ENCODE peak calls at places on chromosome 9, in nine cellular contexts. X, F, I, S, W, C, Z, Q and G are unnamed samples.

GRCh38 chr9:97527626-97528528 is 26.4 kb downstream of the TMOD1 start:
- DNase-seq in X (no peak), S (no peak), C (no peak), Q (no peak), W (no peak), F (peak), Z (peak), I (no peak), G (no peak)

GRCh38 chr9:95048225-95049087 is 269.1 kb downstream of the FANCC start:
- DNase-seq in S (peak), Z (peak), X (peak), I (peak), F (peak), C (no peak), Q (no peak), W (peak), G (peak)

GRCh38 chr9:121769939-121770338 is 118.5 kb downstream of the DAB2IP start:
- DNase-seq in C (no peak), W (peak), X (no peak), S (no peak), Z (no peak), I (peak), Q (no peak), F (no peak), G (no peak)

GRCh38 chr9:91159664-91160121 is 202.0 kb downstream of the AUH start:
- DNase-seq in I (peak), Q (no peak), W (peak), F (peak), X (no peak), S (no peak), C (no peak), Z (no peak), G (no peak)

GRCh38 chr9:124881138-124881743 is 19.3 kb downstream of the ARPC5L start:
- DNase-seq in W (no peak), I (no peak), F (no peak), S (no peak), Q (no peak), C (no peak), X (no peak), Z (no peak), G (no peak)

GRCh38 chr9:18442629-18443491 is 31.1 kb upstream of the ADAMTSL1 start:
- DNase-seq in Z (no peak), F (peak), S (peak), W (peak), I (peak), Q (peak), X (no peak), C (peak), G (peak)

GRCh38 chr9:385818-386398 is 171.2 kb downstream of the DOCK8 start:
- DNase-seq in X (peak), F (peak), W (no peak), I (no peak), C (peak), Q (peak), S (peak), Z (no peak), G (peak)

GRCh38 chr9:107222020-107222522 is 61.0 kb upstream of the RAD23B start:
- DNase-seq in I (no peak), Z (no peak), X (no peak), F (no peak), S (no peak), W (no peak), C (no peak), Q (peak), G (no peak)

GRCh38 chr9:128081052-128081451 is 13.0 kb downstream of the SLC25A25 start:
- DNase-seq in C (no peak), Q (peak), X (no peak), S (no peak), W (no peak), Z (no peak), I (no peak), F (no peak), G (no peak)

GRCh38 chr9:23554691-23555090 is 271.3 kb downstream of the ELAVL2 start:
- DNase-seq in X (no peak), S (no peak), W (no peak), C (no peak), Q (no peak), F (no peak), Z (no peak), I (no peak), G (no peak)

GRCh38 chr9:96680812-96681499 is 25.8 kb upstream of the PRXL2C start:
- DNase-seq in Q (no peak), I (no peak), C (no peak), S (no peak), W (no peak), F (no peak), Z (no peak), X (no peak), G (no peak)

DNA sequence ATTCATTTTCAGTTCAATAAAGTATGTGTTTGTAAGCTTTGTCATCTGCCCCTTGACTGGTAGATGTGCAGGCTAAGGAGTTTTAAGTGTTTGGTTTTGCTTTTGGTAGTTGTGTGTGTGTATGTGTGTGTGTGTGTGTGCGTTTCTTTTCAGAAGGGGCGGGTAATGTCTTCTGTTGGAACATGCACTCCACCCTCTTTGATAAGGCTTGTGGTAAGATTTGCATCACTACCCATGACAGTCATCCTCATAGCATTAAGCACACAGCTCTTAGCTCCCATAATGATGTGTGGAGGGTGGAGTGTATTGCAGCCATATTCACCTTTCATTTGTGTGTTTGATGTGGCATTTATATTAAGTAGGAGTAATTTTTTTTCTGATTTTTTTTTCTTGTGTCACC is 92.0 kb upstream of the FSD1L start:
- DNase-seq in C (no peak), S (no peak), F (no peak), Q (peak), Z (peak), X (no peak), I (no peak), W (no peak), G (no peak)
- TF ChIP-seq CTCF in C (no peak), S (no peak), F (no peak), Q (no peak), Z (no peak), X (no peak), I (no peak), W (no peak), G (no peak)

GRCh38 chr9:112664541-112664940 is 53.4 kb downstream of the INIP start:
- DNase-seq in C (no peak), Z (no peak), S (no peak), F (no peak), X (no peak), Q (no peak), I (no peak), W (no peak), G (no peak)

GRCh38 chr9:112663681-112664080 is 54.2 kb downstream of the INIP start:
- DNase-seq in Q (no peak), I (no peak), S (no peak), F (no peak), Z (no peak), X (no peak), C (no peak), W (no peak), G (no peak)

GRCh38 chr9:112669326-112669725 is 48.6 kb downstream of the INIP start:
- DNase-seq in S (no peak), X (no peak), W (no peak), Z (no peak), C (no peak), Q (no peak), F (no peak), I (no peak), G (no peak)

GRCh38 chr9:112659906-112660305 is 58.0 kb downstream of the INIP start:
- DNase-seq in Z (no peak), W (no peak), C (no peak), X (no peak), S (no peak), I (no peak), F (no peak), Q (no peak), G (no peak)

GRCh38 chr9:112665347-112665746 is 52.6 kb downstream of the INIP start:
- DNase-seq in X (no peak), F (no peak), W (no peak), S (no peak), Q (peak), C (no peak), Z (no peak), I (no peak), G (no peak)
- TF ChIP-seq CTCF in X (peak), F (peak), W (no peak), S (no peak), Q (peak), C (peak), Z (peak), I (peak), G (no peak)

GRCh38 chr9:135020481-135021392 is 66.7 kb upstream of the OLFM1 start:
- DNase-seq in I (no peak), W (no peak), S (no peak), X (no peak), F (no peak), C (no peak), Q (no peak), Z (no peak), G (no peak)

GRCh38 chr9:135023816-135024405 is 63.6 kb upstream of the OLFM1 start:
- DNase-seq in I (no peak), X (no peak), W (no peak), S (no peak), F (no peak), C (no peak), Q (no peak), Z (no peak), G (no peak)

GRCh38 chr9:135022191-135022870 is 65.1 kb upstream of the OLFM1 start:
- DNase-seq in C (no peak), Q (no peak), X (no peak), W (no peak), F (no peak), S (no peak), I (no peak), Z (no peak), G (no peak)

GRCh38 chr9:135021393-135021789 is 66.1 kb upstream of the OLFM1 start:
- DNase-seq in I (no peak), X (no peak), Q (no peak), Z (no peak), S (no peak), C (no peak), F (no peak), W (no peak), G (no peak)

DNA sequence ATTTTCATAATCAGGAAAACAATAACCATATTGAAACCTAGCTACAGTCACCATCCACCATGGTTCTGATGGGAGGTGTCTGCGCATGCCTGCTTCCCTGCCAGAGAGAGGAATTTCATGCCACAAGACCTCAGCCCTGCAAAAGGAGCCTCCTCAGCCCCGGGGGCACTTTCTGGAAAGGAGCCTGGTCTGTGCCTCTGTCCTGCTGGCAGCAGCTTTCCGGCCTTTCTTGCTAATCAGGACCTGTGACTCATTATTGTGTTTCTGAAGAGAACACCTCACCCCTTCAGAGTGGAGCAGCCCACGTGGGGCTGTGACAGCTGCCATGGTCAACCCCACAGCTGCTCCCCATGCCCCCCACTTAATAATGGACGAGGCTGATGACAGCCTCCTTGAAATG is 64.1 kb upstream of the OLFM1 start:
- DNase-seq in S (peak), Z (no peak), F (no peak), Q (peak), W (no peak), I (no peak), X (no peak), C (peak), G (no peak)
- TF ChIP-seq CTCF in S (no peak), Z (no peak), F (no peak), Q (no peak), W (no peak), I (no peak), X (no peak), C (no peak), G (no peak)

GRCh38 chr9:123091459-123091858 is 58.0 kb downstream of the GPR21 start:
- DNase-seq in C (no peak), S (no peak), W (no peak), Z (no peak), X (no peak), F (no peak), Q (no peak), I (no peak), G (no peak)
- TF ChIP-seq CTCF in C (peak), S (no peak), W (no peak), Z (peak), X (peak), F (peak), Q (no peak), I (no peak), G (no peak)

GRCh38 chr9:134163374-134164196 is 779 bp downstream of the RNU6ATAC start:
- DNase-seq in I (peak), Z (peak), W (peak), X (peak), F (peak), S (peak), C (no peak), Q (peak), G (peak)
- TF ChIP-seq CTCF in I (peak), Z (peak), W (peak), X (peak), F (peak), S (peak), C (no peak), Q (peak), G (peak)

GRCh38 chr9:77449177-77450092 is 198.7 kb downstream of the GNA14 start:
- DNase-seq in Q (peak), X (peak), Z (no peak), W (no peak), F (no peak), C (no peak), I (no peak), S (no peak), G (peak)
- TF ChIP-seq CTCF in Q (no peak), X (no peak), Z (no peak), W (no peak), F (no peak), C (peak), I (no peak), S (no peak), G (no peak)

GRCh38 chr9:36866840-36867239 is 167.2 kb downstream of the PAX5 start:
- DNase-seq in X (no peak), Z (no peak), C (no peak), S (no peak), Q (no peak), W (no peak), I (no peak), F (no peak), G (no peak)
- TF ChIP-seq CTCF in X (no peak), Z (peak), C (peak), S (no peak), Q (no peak), W (no peak), I (no peak), F (peak), G (no peak)

GRCh38 chr9:80146466-80146865 is 574.7 kb downstream of the TLE4 start:
- DNase-seq in X (no peak), F (no peak), I (no peak), C (no peak), W (no peak), Z (no peak), Q (no peak), S (no peak), G (no peak)
- TF ChIP-seq CTCF in X (no peak), F (peak), I (peak), C (no peak), W (no peak), Z (peak), Q (peak), S (no peak), G (no peak)

DNA sequence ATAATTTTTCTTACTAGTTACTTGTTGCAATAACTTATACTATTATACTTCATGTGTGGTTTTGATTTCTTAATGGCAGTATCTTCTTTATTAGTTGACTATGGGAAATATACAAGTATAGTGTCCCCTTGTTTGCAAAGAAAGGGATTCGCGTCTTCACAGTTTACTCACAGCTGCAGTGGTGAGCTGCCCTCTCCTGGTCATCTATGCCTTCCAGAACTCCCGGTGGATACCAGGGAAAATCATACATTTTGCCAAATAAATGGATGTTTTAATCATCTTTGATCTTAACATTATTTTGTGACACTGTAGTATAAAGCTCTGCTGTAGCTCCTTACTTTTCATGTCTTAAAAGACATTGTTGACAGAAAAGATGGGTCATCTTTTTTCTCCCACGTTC is 142.0 kb downstream of the ZCCHC7 start:
- DNase-seq in X (no peak), C (no peak), W (no peak), F (no peak), Q (no peak), I (no peak), S (no peak), Z (no peak), G (no peak)
- TF ChIP-seq CTCF in X (no peak), C (peak), W (no peak), F (peak), Q (peak), I (peak), S (peak), Z (peak), G (no peak)